ENCODE peak calls at places on chromosomes 7 and 10, in five cellular contexts. X, E, D, N and Y are unnamed samples.
A peak's percentile ranks its signal among the peaks of the same experiment; 100 is the strongest.

GRCh38 chr10:86310702-86311101 is 55.9 kb downstream of the GRID1 start:
- DNase-seq in E (no peak), N (no peak), D (no peak), X (no peak), Y (no peak)

GRCh38 chr10:45370202-45370955 is 3.6 kb upstream of the ALOX5 start:
- DNase-seq in D (no peak), E (no peak), X (no peak), N (no peak), Y (no peak)

GRCh38 chr10:66931340-66931948 is 5.6 kb downstream of the LRRTM3 start:
- DNase-seq in D (peak; percentile 73), X (peak; percentile 85), E (no peak), N (no peak), Y (peak; percentile 64)

GRCh38 chr7:127702938-127703337 is 50.9 kb downstream of the SND1 start:
- DNase-seq in D (no peak), E (no peak), X (no peak), N (no peak), Y (no peak)

GRCh38 chr7:114148779-114149178 is 230.0 kb upstream of the PPP1R3A start:
- DNase-seq in X (no peak), N (no peak), E (no peak), D (no peak), Y (no peak)

GRCh38 chr7:51263631-51264484 is 52.8 kb downstream of the COBL start:
- DNase-seq in N (no peak), E (peak; percentile 83), D (no peak), X (no peak), Y (no peak)

GRCh38 chr10:122461729-122462532 is 578 bp downstream of the HTRA1 start:
- DNase-seq in X (no peak), N (no peak), D (peak; percentile 47), E (peak; percentile 46), Y (no peak)

GRCh38 chr7:15720849-15721471 is 34.5 kb upstream of the MEOX2 start:
- DNase-seq in E (no peak), X (peak; percentile 74), N (no peak), D (peak; percentile 56), Y (peak; percentile 52)

GRCh38 chr7:40186586-40186985 is 51.8 kb downstream of the SUGCT start:
- DNase-seq in N (no peak), D (peak; percentile 6), X (no peak), E (no peak), Y (no peak)

GRCh38 chr10:61470730-61471129 is 17.5 kb upstream of the TMEM26 start:
- DNase-seq in X (no peak), E (no peak), D (no peak), N (no peak), Y (no peak)

GRCh38 chr7:68688416-68689086 is 909.7 kb upstream of the AUTS2 start:
- DNase-seq in X (no peak), N (no peak), E (no peak), D (no peak), Y (peak; percentile 18)

GRCh38 chr10:6033954-6034353 is 28.2 kb downstream of the IL2RA start:
- DNase-seq in E (no peak), X (peak; percentile 17), D (no peak), N (no peak), Y (no peak)

GRCh38 chr7:157813053-157813452 is 476.2 kb downstream of the DNAJB6 start:
- DNase-seq in E (no peak), N (no peak), X (no peak), D (no peak), Y (no peak)

GRCh38 chr7:31648288-31648687 is 38.7 kb upstream of the PPP1R17 start:
- DNase-seq in D (peak; percentile 3), E (no peak), N (no peak), X (no peak), Y (peak; percentile 35)

DNA sequence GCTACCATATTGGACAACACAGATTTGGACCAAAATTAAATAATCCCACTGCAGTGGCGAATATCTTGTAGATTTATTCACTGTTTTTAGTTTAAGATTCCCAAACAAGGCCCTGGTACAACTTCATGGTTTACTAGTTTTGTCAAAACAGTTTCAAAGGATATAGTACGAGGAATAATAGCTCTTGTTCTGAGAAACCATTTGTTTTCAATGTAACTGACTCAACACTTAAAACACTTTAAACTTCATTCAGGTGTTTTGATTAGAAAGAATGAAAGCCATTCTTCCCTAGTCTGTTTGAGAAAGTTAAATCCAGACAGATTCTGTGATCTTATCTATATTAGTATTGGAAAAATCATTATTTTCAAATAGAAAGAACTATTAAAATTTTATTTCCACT is 276.4 kb upstream of the MKLN1 start:
- DNase-seq in D (no peak), X (no peak), E (no peak), N (no peak), Y (no peak)
- H3K27ac ChIP-seq in D (no peak overlapping the region), X (no peak overlapping the region), E (no peak overlapping the region), N (no peak overlapping the region), Y (peak overlapping the region; percentile 48)

GRCh38 chr10:111522551-111522950 is 445.7 kb downstream of the ADRA2A start:
- DNase-seq in E (no peak), N (no peak), X (no peak), D (no peak), Y (no peak)
- H3K4me3 ChIP-seq in E (no peak overlapping the region), N (no peak overlapping the region), X (no peak overlapping the region), D (no peak overlapping the region), Y (no peak overlapping the region)

GRCh38 chr10:34464000-34464399 is 351.1 kb downstream of the PARD3 start:
- DNase-seq in D (no peak), E (no peak), X (no peak), N (no peak), Y (no peak)
- H3K27ac ChIP-seq in D (peak overlapping the region; percentile 74), E (no peak overlapping the region), X (no peak overlapping the region), N (no peak overlapping the region), Y (no peak overlapping the region)

GRCh38 chr7:2157473-2158279 is 75.1 kb downstream of the MAD1L1 start:
- DNase-seq in N (no peak), D (peak; percentile 62), X (peak; percentile 98), E (peak; percentile 88), Y (peak; percentile 61)
- H3K4me3 ChIP-seq in N (no peak overlapping the region), D (no peak overlapping the region), X (no peak overlapping the region), E (no peak overlapping the region), Y (no peak overlapping the region)

GRCh38 chr7:101220295-101220694 is 2.3 kb downstream of the ZNHIT1 start:
- DNase-seq in X (no peak), E (no peak), D (no peak), N (no peak), Y (no peak)

GRCh38 chr7:101216001-101216859 is 1.2 kb downstream of the PLOD3 start:
- DNase-seq in D (no peak), N (no peak), E (no peak), X (no peak), Y (no peak)

GRCh38 chr7:101217388-101218235 is at the start of the genes PLOD3 and ZNHIT1:
- DNase-seq in D (peak; percentile 98), N (peak; percentile 96), X (peak; percentile 98), E (peak; percentile 99), Y (peak; percentile 99)

GRCh38 chr7:101218236-101219130 is 518 bp downstream of the ZNHIT1 start:
- DNase-seq in X (no peak), D (no peak), N (no peak), E (no peak), Y (no peak)

GRCh38 chr7:101216860-101217387 is 457 bp downstream of the PLOD3 start:
- DNase-seq in D (no peak), E (no peak), X (peak; percentile 34), N (no peak), Y (no peak)
- H3K27ac ChIP-seq in D (peak overlapping the region; percentile 90), E (peak overlapping the region; percentile 92), X (peak overlapping the region; percentile 98), N (peak overlapping the region; percentile 76), Y (peak overlapping the region; percentile 78)

DNA sequence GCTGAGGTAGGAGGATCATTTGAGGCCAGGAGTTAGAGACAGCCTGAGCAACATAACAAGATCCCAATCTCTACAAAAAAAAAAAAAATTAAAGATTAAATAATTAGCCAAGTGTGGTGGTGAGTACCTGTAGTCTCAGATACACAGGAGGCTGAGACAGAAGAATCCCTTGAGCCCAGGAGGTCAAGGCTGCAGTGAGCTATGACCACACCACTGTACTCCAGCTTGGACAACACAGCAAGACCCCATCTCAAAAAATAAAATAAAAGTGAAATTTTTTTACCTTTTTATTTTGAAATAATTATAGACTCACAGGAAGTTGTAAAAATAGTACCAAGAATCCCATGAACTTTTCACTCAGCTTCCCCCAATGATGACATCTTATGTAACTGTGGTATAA is 4.9 kb downstream of the FAM149B1 start:
- DNase-seq in N (no peak), D (no peak), X (no peak), E (no peak), Y (no peak)
- H3K4me3 ChIP-seq in N (no peak overlapping the region), D (no peak overlapping the region), X (no peak overlapping the region), E (no peak overlapping the region), Y (no peak overlapping the region)

GRCh38 chr7:20200361-20200760 is 16.8 kb downstream of the MACC1 start:
- DNase-seq in D (no peak), E (no peak), X (no peak), N (no peak), Y (no peak)
- H3K27ac ChIP-seq in D (no peak overlapping the region), E (no peak overlapping the region), X (no peak overlapping the region), N (no peak overlapping the region), Y (no peak overlapping the region)